ENCODE peak calls at places on chromosomes 11 and 22, in seven cellular contexts. B is IMR-90, G is H9, D is neuronal stem cell, V is trophoblast cell, C is mesenchymal stem cell, P is H1. E is an unnamed sample.

GRCh38 chr22:42437488-42438292 is 5.5 kb upstream of the NFAM1 start:
- DNase-seq in V (peak; percentile 77), C (peak; percentile 55), P (no peak), D (peak; percentile 83), G (peak; percentile 84), B (peak; percentile 18), E (peak; percentile 84)

GRCh38 chr22:21738966-21739365 is 3.4 kb upstream of the YPEL1 start:
- DNase-seq in P (no peak), D (no peak), V (no peak), G (no peak), B (no peak), C (no peak), E (no peak)

GRCh38 chr22:46102752-46103151 is 47.6 kb upstream of the PPARA start:
- DNase-seq in D (no peak), C (no peak), B (no peak), V (no peak), P (no peak), G (no peak), E (peak; percentile 30)

GRCh38 chr11:4092031-4092430 is 2.6 kb upstream of the RRM1 start:
- DNase-seq in D (no peak), B (no peak), V (no peak), G (no peak), C (no peak), P (no peak), E (no peak)

GRCh38 chr22:29625090-29625825 is 21.8 kb downstream of the NF2 start:
- DNase-seq in D (peak; percentile 42), B (peak; percentile 85), V (peak; percentile 83), P (no peak), G (no peak), C (peak; percentile 80), E (peak; percentile 59)

GRCh38 chr11:13210424-13210823 is 67.2 kb upstream of the BMAL1 start:
- DNase-seq in G (peak; percentile 79), C (peak; percentile 76), B (peak; percentile 84), P (peak; percentile 53), V (peak; percentile 77), D (peak; percentile 59), E (peak; percentile 87)

GRCh38 chr11:58530236-58530635 is 22.3 kb upstream of the OR5B21 start:
- DNase-seq in V (no peak), C (no peak), B (no peak), P (no peak), G (no peak), D (no peak), E (no peak)

GRCh38 chr22:20324139-20324516 is 4.3 kb upstream of the DGCR6L start:
- DNase-seq in C (no peak), B (no peak), V (no peak), G (peak; percentile 14), D (no peak), P (no peak), E (no peak)

GRCh38 chr22:19943665-19944026 is 2.0 kb upstream of the TXNRD2 start:
- DNase-seq in P (no peak), C (peak; percentile 83), D (no peak), G (peak; percentile 35), B (peak; percentile 76), V (no peak), E (peak; percentile 85)

GRCh38 chr22:38080847-38081635 is 2.9 kb downstream of the SLC16A8 start:
- DNase-seq in V (peak; percentile 47), B (peak; percentile 14), G (peak; percentile 76), D (no peak), C (peak; percentile 39), P (no peak), E (peak; percentile 53)

GRCh38 chr11:112977620-112978212 is 16.5 kb downstream of the NCAM1 start:
- DNase-seq in V (peak; percentile 15), B (peak; percentile 13), G (no peak), D (peak; percentile 15), P (no peak), C (peak; percentile 91), E (no peak)

GRCh38 chr22:42937164-42937854 is 77.6 kb downstream of the PACSIN2 start:
- DNase-seq in P (no peak), C (peak; percentile 94), G (peak; percentile 23), V (peak; percentile 51), B (peak; percentile 87), D (no peak), E (peak; percentile 23)

GRCh38 chr22:40482886-40483285 is 112.5 kb downstream of the SGSM3 start:
- DNase-seq in D (no peak), V (peak; percentile 82), P (no peak), G (no peak), C (no peak), B (no peak), E (no peak)

GRCh38 chr11:27081056-27081455 is 40.4 kb downstream of the BBOX1 start:
- DNase-seq in D (no peak), B (peak; percentile 28), P (no peak), G (no peak), C (no peak), V (no peak), E (no peak)

GRCh38 chr11:78200553-78200952 is 11.8 kb downstream of the USP35 start:
- DNase-seq in V (no peak), P (no peak), C (no peak), B (no peak), D (no peak), G (no peak), E (no peak)

GRCh38 chr11:126518996-126519351 is 163.5 kb downstream of the ST3GAL4 start:
- DNase-seq in V (no peak), C (no peak), G (no peak), D (no peak), P (no peak), B (no peak), E (peak; percentile 9)

GRCh38 chr11:133408402-133408801 is 123.9 kb downstream of the OPCML start:
- DNase-seq in V (no peak), D (no peak), B (no peak), G (no peak), P (no peak), C (no peak), E (no peak)

GRCh38 chr11:133408936-133409335 is 123.4 kb downstream of the OPCML start:
- DNase-seq in B (no peak), V (no peak), C (no peak), D (no peak), G (no peak), P (no peak), E (no peak)

GRCh38 chr11:133409799-133410198 is 122.5 kb downstream of the OPCML start:
- DNase-seq in P (no peak), C (no peak), D (no peak), B (no peak), G (no peak), V (no peak), E (no peak)

GRCh38 chr11:133403900-133404299 is 128.4 kb downstream of the OPCML start:
- DNase-seq in D (no peak), C (no peak), V (no peak), P (no peak), G (peak; percentile 48), B (no peak), E (peak; percentile 62)

GRCh38 chr11:133406493-133406892 is 125.8 kb downstream of the OPCML start:
- DNase-seq in D (no peak), V (no peak), B (no peak), P (no peak), C (no peak), G (no peak), E (no peak)
- H2BK5ac ChIP-seq in D (no peak overlapping the region), V (no peak overlapping the region), B (no peak overlapping the region), P (no peak overlapping the region), C (no peak overlapping the region), G (no peak overlapping the region), E (no peak overlapping the region)

GRCh38 chr11:41842673-41843072 is 383.2 kb upstream of the LRRC4C start:
- DNase-seq in P (no peak), D (no peak), V (no peak), G (no peak), B (no peak), C (no peak), E (no peak)
- H3K9ac ChIP-seq in P (no peak overlapping the region), D (no peak overlapping the region), V (no peak overlapping the region), G (no peak overlapping the region), B (no peak overlapping the region), C (no peak overlapping the region), E (no peak overlapping the region)

GRCh38 chr11:47943721-47944554 is 36.4 kb upstream of the PTPRJ start:
- DNase-seq in B (no peak), C (no peak), D (peak; percentile 51), V (no peak), G (peak; percentile 72), P (peak; percentile 44), E (peak; percentile 91)
- H2BK5ac ChIP-seq in B (no peak overlapping the region), C (no peak overlapping the region), D (no peak overlapping the region), V (no peak overlapping the region), G (no peak overlapping the region), P (peak overlapping the region; percentile 35), E (peak overlapping the region; percentile 6)

DNA sequence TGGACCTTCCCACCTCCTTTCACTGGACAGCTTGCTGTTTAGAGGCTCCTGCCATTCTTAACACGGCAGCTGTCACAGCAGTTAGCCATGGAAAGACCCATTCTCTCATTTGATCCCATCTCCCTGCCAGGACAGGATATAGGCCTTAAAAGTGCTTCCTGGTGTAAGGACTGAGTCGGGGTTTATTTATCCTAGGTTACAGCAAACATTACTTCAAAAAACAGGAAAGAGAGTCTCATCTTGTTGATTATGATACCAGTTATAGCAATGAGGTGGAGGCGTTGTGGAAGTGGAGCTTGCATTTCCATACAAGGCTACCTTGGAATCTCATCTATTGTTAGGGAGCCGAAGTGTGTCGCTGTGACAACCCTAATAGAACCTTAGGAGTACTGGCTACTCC is 17.4 kb upstream of the ETS1 start:
- DNase-seq in G (no peak), V (no peak), B (no peak), C (no peak), P (no peak), D (no peak), E (no peak)
- H3K9ac ChIP-seq in G (no peak overlapping the region), V (no peak overlapping the region), B (no peak overlapping the region), C (no peak overlapping the region), P (no peak overlapping the region), D (no peak overlapping the region), E (no peak overlapping the region)